ENCODE peak calls at places on chromosomes 3 and 15, in nine cellular contexts. E is MG63; G is AG09309; W is stimulated activated CD4-positive, alpha-beta T cell treated with anti-CD3 and anti-CD28 coated beads, TNF-alpha, amount 100 ng/mL, for 48 hours; A is CD8-positive, alpha-beta memory T cell; L is activated CD8-positive, alpha-beta T cell treated with anti-CD3 and anti-CD28 coated beads, Interleukin-2, amount 10 ng/mL, durations not matched to agents 7 days and 5 days; N is foreskin fibroblast; P is coronary artery; R is progenitor cell of endocrine pancreas. M is an unnamed sample.
A peak's percentile ranks its signal among the peaks of the same experiment; 100 is the strongest.

GRCh38 chr3:171404376-171404982 is 55.7 kb downstream of the TNIK start:
- DNase-seq in A (no peak), W (no peak), N (no peak), L (no peak), R (no peak), E (no peak), P (no peak), G (no peak), M (no peak)

GRCh38 chr3:190064112-190064511 is 56.6 kb downstream of the P3H2 start:
- DNase-seq in A (no peak), W (no peak), L (no peak), G (peak; percentile 75), N (peak; percentile 86), E (peak; percentile 82), R (no peak), P (no peak), M (peak; percentile 84)

GRCh38 chr15:29911705-29912104 is 89.4 kb upstream of the TJP1 start:
- DNase-seq in A (no peak), N (peak; percentile 18), E (no peak), P (no peak), W (no peak), L (no peak), G (no peak), R (no peak), M (no peak)

GRCh38 chr3:197592361-197593045 is 36.7 kb upstream of the BDH1 start:
- DNase-seq in G (no peak), P (no peak), E (no peak), L (peak; percentile 75), W (peak; percentile 8), R (no peak), N (no peak), A (no peak), M (no peak)

GRCh38 chr15:77863491-77864105 is 213.9 kb downstream of the TBC1D2B start:
- DNase-seq in A (no peak), L (no peak), R (no peak), N (no peak), W (no peak), E (no peak), P (no peak), G (no peak), M (no peak)

GRCh38 chr15:67067161-67067853 is 1.9 kb downstream of the SMAD3 start:
- DNase-seq in N (peak; percentile 62), R (no peak), W (no peak), G (no peak), E (no peak), A (no peak), P (no peak), L (peak; percentile 39), M (no peak)

GRCh38 chr3:144085964-144086363 is 114.3 kb downstream of the DIPK2A start:
- DNase-seq in G (no peak), E (no peak), N (peak; percentile 59), L (no peak), R (no peak), P (no peak), W (no peak), A (no peak), M (no peak)

GRCh38 chr15:59327942-59328341 is 44.7 kb downstream of the MYO1E start:
- DNase-seq in L (peak; percentile 29), G (no peak), A (no peak), P (no peak), E (no peak), N (no peak), W (no peak), R (no peak), M (no peak)

GRCh38 chr15:31145271-31145911 is 43.9 kb upstream of the TRPM1 start:
- DNase-seq in A (no peak), P (no peak), L (no peak), N (peak; percentile 7), E (no peak), R (no peak), G (peak; percentile 24), W (no peak), M (no peak)

GRCh38 chr15:90583471-90584252 is 53.9 kb downstream of the CRTC3 start:
- DNase-seq in P (no peak), L (no peak), W (no peak), R (no peak), N (no peak), G (no peak), A (no peak), E (no peak), M (no peak)

GRCh38 chr3:16076564-16076963 is 97.9 kb upstream of the GALNT15 start:
- DNase-seq in L (no peak), G (no peak), P (no peak), A (no peak), N (no peak), R (no peak), W (no peak), E (no peak), M (no peak)

GRCh38 chr3:11059799-11060115 is 67.2 kb downstream of the SLC6A1 start:
- DNase-seq in E (no peak), P (no peak), L (no peak), G (no peak), A (no peak), N (no peak), R (no peak), W (no peak), M (no peak)

GRCh38 chr3:196867155-196867506 is 589 bp upstream of the SENP5 start:
- DNase-seq in G (no peak), P (no peak), L (no peak), E (no peak), W (no peak), N (no peak), R (no peak), A (no peak), M (no peak)

GRCh38 chr3:13513051-13513912 is 33.2 kb downstream of the HDAC11 start:
- DNase-seq in E (no peak), A (no peak), N (peak; percentile 84), G (peak; percentile 73), R (no peak), L (no peak), P (no peak), W (no peak), M (peak; percentile 14)

GRCh38 chr15:65991721-65992472 is 122.6 kb downstream of the RAB11A start:
- DNase-seq in W (no peak), P (no peak), A (no peak), L (no peak), N (no peak), R (no peak), G (no peak), E (no peak), M (no peak)

GRCh38 chr15:70486451-70487379 is 276.6 kb downstream of the UACA start:
- DNase-seq in E (no peak), P (no peak), L (peak; percentile 87), W (peak; percentile 86), R (no peak), G (peak; percentile 84), N (no peak), A (peak; percentile 56), M (no peak)

GRCh38 chr3:99499235-99499798 is 139.1 kb upstream of the COL8A1 start:
- DNase-seq in E (peak; percentile 60), P (no peak), N (peak; percentile 83), L (no peak), W (no peak), G (no peak), A (no peak), R (no peak), M (no peak)

GRCh38 chr3:54967586-54968244 is 39.9 kb upstream of the LRTM1 start:
- DNase-seq in L (no peak), G (peak; percentile 47), R (no peak), A (no peak), W (no peak), P (no peak), N (peak; percentile 65), E (no peak), M (no peak)

GRCh38 chr3:120879401-120879800 is 28.6 kb upstream of the STXBP5L start:
- DNase-seq in G (no peak), R (no peak), W (no peak), P (no peak), A (no peak), L (no peak), N (no peak), E (no peak), M (no peak)

GRCh38 chr15:39629376-39629775 is 48.5 kb downstream of the THBS1 start:
- DNase-seq in A (peak; percentile 73), N (no peak), L (peak; percentile 74), P (no peak), W (peak; percentile 51), E (no peak), G (no peak), R (no peak), M (no peak)

GRCh38 chr15:40146037-40146436 is 14.8 kb upstream of the BUB1B start:
- DNase-seq in G (no peak), W (no peak), N (peak; percentile 67), E (no peak), P (no peak), A (no peak), R (no peak), L (no peak), M (no peak)

GRCh38 chr15:28783873-28784272 is 64.6 kb downstream of the GOLGA6L7 start:
- DNase-seq in E (no peak), N (no peak), G (no peak), P (no peak), W (no peak), R (no peak), A (no peak), L (no peak), M (no peak)

GRCh38 chr15:93130111-93130510 is 41.1 kb upstream of the RGMA start:
- DNase-seq in A (no peak), E (no peak), G (no peak), N (no peak), R (no peak), P (no peak), W (no peak), L (no peak), M (no peak)

GRCh38 chr3:151838574-151839312 is 24.8 kb downstream of the AADAC start:
- DNase-seq in G (peak; percentile 59), R (no peak), P (no peak), N (peak; percentile 92), E (peak; percentile 37), L (peak; percentile 61), A (peak; percentile 9), W (no peak), M (peak; percentile 74)

GRCh38 chr3:17840126-17840525 is 97.7 kb upstream of the TBC1D5 start:
- DNase-seq in N (no peak), R (no peak), E (no peak), L (no peak), P (no peak), A (no peak), G (no peak), W (no peak), M (no peak)

GRCh38 chr15:62845239-62846126 is 197.1 kb upstream of the TPM1 start:
- DNase-seq in A (no peak), N (peak; percentile 62), W (no peak), P (no peak), E (no peak), R (no peak), G (no peak), L (no peak), M (no peak)

GRCh38 chr3:14301558-14301957 is 100.8 kb upstream of the SLC6A6 start:
- DNase-seq in L (no peak), R (no peak), P (no peak), G (no peak), W (no peak), N (peak; percentile 67), E (no peak), A (no peak), M (no peak)

GRCh38 chr15:91456921-91457320 is 356.9 kb downstream of the SV2B start:
- DNase-seq in P (no peak), L (no peak), R (no peak), G (no peak), N (no peak), A (no peak), W (no peak), E (no peak), M (no peak)

GRCh38 chr15:74841761-74842385 is 1.1 kb downstream of the ULK3 start:
- DNase-seq in N (no peak), W (no peak), G (no peak), R (no peak), E (no peak), A (no peak), L (no peak), P (no peak), M (no peak)

GRCh38 chr15:65423977-65424679 is 1.4 kb upstream of the IGDCC4 start:
- DNase-seq in R (no peak), E (no peak), A (no peak), L (no peak), G (no peak), W (no peak), N (peak; percentile 66), P (peak; percentile 28), M (no peak)

GRCh38 chr3:119073258-119074001 is 38.8 kb upstream of the IGSF11 start:
- DNase-seq in E (no peak), L (no peak), W (no peak), A (no peak), P (no peak), N (no peak), G (no peak), R (no peak), M (no peak)